ENCODE peak calls at places on chromosomes 16 and 17, in ten cellular contexts. H is activated T-cell treated with anti-CD3 and anti-CD28 coated beads, Interleukin-2, amount 50 U/mL, for 72 hours; W is HCEC 1CT; Z is NCI-H524; P is activated T-helper 1 cell treated with Interleukin-2 at 50 U/mL for 16 hours; L is heart right ventricle; A is body of pancreas; K is breast epithelium; V is hippocampal formation; O is cardiac muscle cell. N is an unnamed sample.

GRCh38 chr17:68399638-68400403 is 57.5 kb downstream of the WIPI1 start:
- DNase-seq in H (peak), W (peak), Z (no peak), P (no peak), L (no peak), A (no peak), K (no peak), V (no peak), O (peak), N (no peak)

GRCh38 chr17:20896153-20896649 is 146.6 kb downstream of the USP22 start:
- DNase-seq in H (peak), W (no peak), Z (no peak), P (no peak), L (peak), A (peak), K (no peak), V (no peak), O (peak), N (no peak)

GRCh38 chr16:80231118-80231515 is 309.7 kb upstream of the DYNLRB2 start:
- DNase-seq in H (no peak), W (no peak), Z (no peak), P (no peak), L (no peak), A (no peak), K (no peak), V (no peak), O (no peak), N (peak)

GRCh38 chr17:70258465-70258864 is 89.1 kb downstream of the KCNJ2 start:
- DNase-seq in H (no peak), W (no peak), Z (no peak), P (no peak), L (no peak), A (no peak), K (no peak), V (no peak), O (no peak), N (no peak)

GRCh38 chr16:84633622-84634021 is 14.7 kb upstream of the KLHL36 start:
- DNase-seq in H (no peak), W (no peak), Z (no peak), P (no peak), L (peak), A (peak), K (no peak), V (no peak), O (peak), N (no peak)

GRCh38 chr17:76714822-76715461 is 4.2 kb upstream of the MXRA7 start:
- DNase-seq in H (peak), W (no peak), Z (no peak), P (peak), L (peak), A (peak), K (no peak), V (peak), O (peak), N (peak)

GRCh38 chr17:37650419-37651003 is 7.3 kb upstream of the DDX52 start:
- DNase-seq in H (no peak), W (peak), Z (no peak), P (no peak), L (no peak), A (peak), K (no peak), V (no peak), O (peak), N (no peak)

GRCh38 chr16:54431041-54431996 is 144.7 kb upstream of the IRX3 start:
- DNase-seq in H (no peak), W (no peak), Z (no peak), P (no peak), L (no peak), A (no peak), K (no peak), V (no peak), O (peak), N (no peak)

GRCh38 chr16:28590384-28591340 is 6.2 kb downstream of the SULT1A2 start:
- DNase-seq in H (no peak), W (no peak), Z (no peak), P (no peak), L (no peak), A (no peak), K (no peak), V (no peak), O (no peak), N (no peak)

GRCh38 chr16:66278604-66279262 is 87.8 kb upstream of the CDH5 start:
- DNase-seq in H (no peak), W (no peak), Z (no peak), P (no peak), L (no peak), A (no peak), K (no peak), V (no peak), O (no peak), N (no peak)

GRCh38 chr17:58338907-58339774 is 10.5 kb upstream of the TSPOAP1 start:
- DNase-seq in H (peak), W (peak), Z (no peak), P (no peak), L (no peak), A (no peak), K (no peak), V (no peak), O (peak), N (no peak)

GRCh38 chr16:4370570-4371480 is 823 bp upstream of the VASN start:
- DNase-seq in H (no peak), W (peak), Z (no peak), P (no peak), L (peak), A (peak), K (no peak), V (peak), O (peak), N (no peak)

GRCh38 chr17:49989518-49989880 is 5.5 kb downstream of the DLX3 start:
- DNase-seq in H (no peak), W (no peak), Z (no peak), P (no peak), L (no peak), A (no peak), K (no peak), V (no peak), O (no peak), N (no peak)

GRCh38 chr17:1629647-1630310 is 1.1 kb upstream of the SLC43A2 start:
- DNase-seq in H (peak), W (no peak), Z (peak), P (peak), L (peak), A (peak), K (no peak), V (no peak), O (peak), N (peak)

GRCh38 chr17:38873646-38874380 is 4.0 kb downstream of the LASP1 start:
- DNase-seq in H (no peak), W (no peak), Z (no peak), P (no peak), L (no peak), A (no peak), K (no peak), V (no peak), O (no peak), N (no peak)

GRCh38 chr16:72560617-72561016 is 388.7 kb upstream of the PMFBP1 start:
- DNase-seq in H (no peak), W (no peak), Z (no peak), P (no peak), L (no peak), A (no peak), K (no peak), V (no peak), O (peak), N (peak)

N was measured in prostate gland.